ENCODE peak calls at places on chromosomes 6 and 20, in seven cellular contexts. W is activated T-helper 1 cell treated with anti-CD3 and anti-CD28 coated beads, Interleukin-2, amount 50 U/mL, for 16 hours; C is hepatocyte; R is GM13976; B is HEK293T; Y is mesenchymal stem cell; Z is naive thymus-derived CD4-positive, alpha-beta T cell. O is an unnamed sample.

GRCh38 chr6:157528931-157529653 is 148.1 kb downstream of the ZDHHC14 start:
- DNase-seq in W (no peak), Y (peak; percentile 76), R (no peak), C (peak; percentile 33), B (no peak), Z (no peak), O (peak; percentile 39)

GRCh38 chr6:23656257-23656731 is 469.7 kb upstream of the NRSN1 start:
- DNase-seq in Z (no peak), R (no peak), W (no peak), B (no peak), C (peak; percentile 36), Y (no peak), O (no peak)

GRCh38 chr20:63090682-63091571 is 84.2 kb upstream of the BHLHE23 start:
- DNase-seq in Y (no peak), B (no peak), Z (no peak), C (no peak), W (no peak), R (no peak), O (no peak)

GRCh38 chr6:92538296-92538695 is 881.1 kb downstream of the EPHA7 start:
- DNase-seq in Z (no peak), W (no peak), C (no peak), Y (peak; percentile 52), R (no peak), B (no peak), O (no peak)

GRCh38 chr6:11805259-11806053 is 26.9 kb upstream of the ADTRP start:
- DNase-seq in W (no peak), R (no peak), C (no peak), B (no peak), Z (no peak), Y (no peak), O (peak; percentile 27)

GRCh38 chr6:42745083-42745637 is 743 bp downstream of the TBCC start:
- DNase-seq in C (no peak), Z (no peak), W (no peak), B (peak; percentile 27), R (peak; percentile 49), Y (peak; percentile 67), O (peak; percentile 48)

GRCh38 chr6:41439524-41440418 is 104.4 kb downstream of the NCR2 start:
- DNase-seq in C (no peak), Y (no peak), B (no peak), Z (no peak), W (no peak), R (peak; percentile 76), O (no peak)

GRCh38 chr6:36839819-36840379 is 655 bp upstream of the CPNE5 start:
- DNase-seq in W (peak; percentile 13), Y (peak; percentile 40), C (peak; percentile 65), B (peak; percentile 69), Z (peak; percentile 47), R (peak; percentile 73), O (peak; percentile 89)

GRCh38 chr6:30200551-30201281 is 12.5 kb downstream of the TRIM26 start:
- DNase-seq in C (no peak), Y (no peak), W (no peak), R (peak; percentile 67), B (no peak), Z (no peak), O (no peak)

GRCh38 chr6:85405175-85405852 is 44.6 kb upstream of the NT5E start:
- DNase-seq in Z (no peak), W (no peak), C (peak; percentile 54), Y (no peak), B (no peak), R (no peak), O (no peak)

GRCh38 chr20:7841967-7842301 is 98.3 kb downstream of the HAO1 start:
- DNase-seq in R (no peak), W (no peak), C (peak; percentile 38), Z (no peak), Y (peak; percentile 78), B (no peak), O (no peak)

GRCh38 chr6:56292505-56293181 is 45.3 kb upstream of the COL21A1 start:
- DNase-seq in Y (peak; percentile 75), W (no peak), R (peak; percentile 15), C (peak; percentile 76), Z (no peak), B (peak; percentile 53), O (peak; percentile 27)

GRCh38 chr6:42010185-42010872 is 40.0 kb upstream of the TAF8 start:
- DNase-seq in B (no peak), Y (peak; percentile 11), Z (no peak), R (peak; percentile 62), W (no peak), C (no peak), O (peak; percentile 79)

GRCh38 chr20:63021356-63022321 is 14.9 kb upstream of the BHLHE23 start:
- DNase-seq in W (no peak), Y (no peak), Z (no peak), B (no peak), C (no peak), R (no peak), O (no peak)

GRCh38 chr6:157946865-157947532 is 34.7 kb upstream of the SYNJ2 start:
- DNase-seq in R (peak; percentile 72), B (peak; percentile 33), W (no peak), Z (peak; percentile 21), C (no peak), Y (no peak), O (no peak)

GRCh38 chr6:158649289-158650143 is at the start of gene SYTL3:
- DNase-seq in W (peak; percentile 62), Y (peak; percentile 75), Z (peak; percentile 91), B (no peak), R (peak; percentile 61), C (no peak), O (no peak)

GRCh38 chr6:127886603-127887002 is 14.3 kb downstream of the THEMIS start:
- DNase-seq in C (no peak), R (no peak), Y (peak; percentile 6), B (no peak), Z (no peak), W (no peak), O (no peak)

GRCh38 chr20:2006452-2007381 is 12.9 kb upstream of the PDYN start:
- DNase-seq in Y (peak; percentile 43), R (peak; percentile 60), Z (peak; percentile 6), B (peak; percentile 64), C (peak; percentile 40), W (no peak), O (peak; percentile 69)

GRCh38 chr6:141326925-141327324 is 805.8 kb upstream of the GJE1 start:
- DNase-seq in Y (no peak), C (no peak), W (no peak), R (no peak), Z (no peak), B (no peak), O (no peak)

GRCh38 chr6:167731731-167732422 is 94.8 kb upstream of the AFDN start:
- DNase-seq in Z (no peak), R (no peak), Y (no peak), B (no peak), W (no peak), C (no peak), O (no peak)

GRCh38 chr20:1861347-1861987 is 33.7 kb upstream of the SIRPA start:
- DNase-seq in B (no peak), C (no peak), W (no peak), R (no peak), Y (peak; percentile 84), Z (no peak), O (no peak)

GRCh38 chr20:45229264-45230056 is 8.3 kb downstream of the SEMG2 start:
- DNase-seq in B (peak; percentile 34), Z (peak; percentile 4), Y (no peak), C (peak; percentile 46), R (peak; percentile 30), W (no peak), O (peak; percentile 65)

GRCh38 chr6:79538481-79538971 is 1.3 kb upstream of the LCA5 start:
- DNase-seq in Y (peak; percentile 51), Z (no peak), R (no peak), W (no peak), C (no peak), B (no peak), O (no peak)

GRCh38 chr20:25279403-25279802 is 31.5 kb downstream of the PYGB start:
- DNase-seq in R (no peak), Z (no peak), B (no peak), W (no peak), C (no peak), Y (no peak), O (no peak)

GRCh38 chr6:152330984-152331383 is 306.2 kb downstream of the SYNE1 start:
- DNase-seq in Z (no peak), C (no peak), B (no peak), Y (no peak), R (no peak), W (no peak), O (no peak)

GRCh38 chr6:41426888-41427641 is 91.7 kb downstream of the NCR2 start:
- DNase-seq in Y (no peak), Z (no peak), R (no peak), C (no peak), B (no peak), W (no peak), O (no peak)

GRCh38 chr6:13836170-13836569 is 21.8 kb upstream of the MCUR1 start:
- DNase-seq in W (no peak), Y (no peak), C (no peak), B (no peak), R (no peak), Z (no peak), O (no peak)

GRCh38 chr6:167341038-167341613 is 16.2 kb downstream of the TTLL2 start:
- DNase-seq in W (no peak), Z (no peak), R (no peak), C (no peak), Y (no peak), B (no peak), O (no peak)

GRCh38 chr6:77455271-77455670 is 8.0 kb downstream of the HTR1B start:
- DNase-seq in C (no peak), B (no peak), Z (no peak), W (no peak), Y (no peak), R (no peak), O (no peak)

GRCh38 chr6:14642842-14643241 is 525.3 kb downstream of the CD83 start:
- DNase-seq in W (no peak), Z (no peak), Y (no peak), C (no peak), R (no peak), B (no peak), O (no peak)

GRCh38 chr6:22413681-22414305 is 117.0 kb upstream of the PRL start:
- DNase-seq in R (no peak), C (no peak), Y (no peak), B (no peak), W (no peak), Z (no peak), O (no peak)

GRCh38 chr6:113120577-113121285 is 736.4 kb upstream of the MARCKS start:
- DNase-seq in W (no peak), C (peak; percentile 5), Y (peak; percentile 94), Z (no peak), B (no peak), R (no peak), O (no peak)

GRCh38 chr6:127833336-127833735 is 67.5 kb downstream of the THEMIS start:
- DNase-seq in Z (no peak), R (no peak), Y (no peak), W (no peak), C (no peak), B (no peak), O (no peak)

GRCh38 chr6:17630511-17631073 is 30.5 kb downstream of the FAM8A1 start:
- DNase-seq in C (peak; percentile 5), W (no peak), R (no peak), B (no peak), Y (peak; percentile 51), Z (no peak), O (no peak)